ENCODE peak calls at places on chromosomes 4 and X, in eight cellular contexts. G is iris pigment epithelial cell, R is cardiac fibroblast, N is kidney tubule cell, H is T47D, C is NCI-H2029, M is M059J, J is myocyte. W is an unnamed sample.

GRCh38 chr4:88841635-88842034 is 144.0 kb upstream of the NAP1L5 start:
- DNase-seq in G (peak), R (peak), N (no peak), H (no peak), C (no peak), M (no peak), J (peak), W (peak)

GRCh38 chr4:110869114-110869513 is 246.2 kb upstream of the PITX2 start:
- DNase-seq in G (peak), R (peak), N (peak), H (no peak), C (no peak), M (peak), J (no peak), W (peak)

GRCh38 chr4:54231419-54232150 is 2.5 kb downstream of the PDGFRA start:
- DNase-seq in G (peak), R (peak), N (no peak), H (no peak), C (no peak), M (no peak), J (peak), W (peak)

GRCh38 chrX:109783712-109784109 is 50.7 kb upstream of the ACSL4 start:
- DNase-seq in G (peak), R (no peak), N (no peak), H (no peak), C (no peak), M (no peak), J (no peak), W (no peak)

GRCh38 chr4:31896349-31896748 is 1176.2 kb downstream of the PCDH7 start:
- DNase-seq in G (no peak), R (no peak), N (no peak), H (peak), C (no peak), M (no peak), J (no peak), W (no peak)

GRCh38 chrX:72003811-72004750 is 93.4 kb downstream of the NHSL2 start:
- DNase-seq in G (peak), R (no peak), N (peak), H (no peak), C (no peak), M (peak), J (peak), W (peak)

GRCh38 chr4:168604496-168605373 is 107.9 kb downstream of the PALLD start:
- DNase-seq in G (peak), R (peak), N (peak), H (no peak), C (no peak), M (peak), J (peak), W (peak)

GRCh38 chr4:16858275-16858752 is 40.1 kb downstream of the LDB2 start:
- DNase-seq in G (peak), R (peak), N (peak), H (no peak), C (no peak), M (peak), J (no peak), W (peak)

GRCh38 chr4:119314356-119314755 is 7.6 kb downstream of the FABP2 start:
- DNase-seq in G (peak), R (peak), N (peak), H (peak), C (no peak), M (peak), J (peak), W (peak)

GRCh38 chrX:56947695-56948094 is 47.6 kb downstream of the SPIN3 start:
- DNase-seq in G (peak), R (peak), N (no peak), H (no peak), C (no peak), M (peak), J (peak), W (peak)

GRCh38 chr4:89939994-89940393 is 45.3 kb downstream of the MMRN1 start:
- DNase-seq in G (peak), R (no peak), N (peak), H (no peak), C (peak), M (no peak), J (peak), W (no peak)